ENCODE peak calls at places on chromosome 4, in nine cellular contexts. One of them, this sample, is unnamed.

GRCh38 chr4:134636332-134637055 is 434.9 kb upstream of the PABPC4L start:
- DNase-seq in H54: no peak
- DNase-seq in esophagus squamous epithelium: no peak
- DNase-seq in heart left ventricle: no peak
- DNase-seq in transverse colon: no peak
- DNase-seq in lower leg skin: no peak
- DNase-seq in breast epithelium: no peak
- DNase-seq in ovary: no peak
- DNase-seq in A549: no peak
- DNase-seq in this sample: no peak

GRCh38 chr4:37132351-37132989 is 112.1 kb upstream of the NWD2 start:
- DNase-seq in ovary: no peak
- DNase-seq in lower leg skin: no peak
- DNase-seq in esophagus squamous epithelium: no peak
- DNase-seq in heart left ventricle: no peak
- DNase-seq in transverse colon: no peak
- DNase-seq in breast epithelium: no peak
- DNase-seq in H54: no peak
- DNase-seq in A549: no peak
- DNase-seq in this sample: no peak

GRCh38 chr4:100421356-100421978 is 96.4 kb downstream of the EMCN start:
- DNase-seq in A549: peak
- DNase-seq in breast epithelium: no peak
- DNase-seq in esophagus squamous epithelium: no peak
- DNase-seq in transverse colon: no peak
- DNase-seq in ovary: no peak
- DNase-seq in H54: no peak
- DNase-seq in heart left ventricle: no peak
- DNase-seq in lower leg skin: no peak
- DNase-seq in this sample: no peak

GRCh38 chr4:15794905-15795304 is 16.8 kb downstream of the CD38 start:
- DNase-seq in breast epithelium: no peak
- DNase-seq in esophagus squamous epithelium: no peak
- DNase-seq in ovary: no peak
- DNase-seq in heart left ventricle: no peak
- DNase-seq in lower leg skin: no peak
- DNase-seq in transverse colon: no peak
- DNase-seq in A549: no peak
- DNase-seq in H54: no peak
- DNase-seq in this sample: no peak

GRCh38 chr4:99821918-99822503 is 5.4 kb downstream of the DAPP1 start:
- DNase-seq in breast epithelium: no peak
- DNase-seq in lower leg skin: no peak
- DNase-seq in esophagus squamous epithelium: no peak
- DNase-seq in H54: no peak
- DNase-seq in ovary: no peak
- DNase-seq in transverse colon: no peak
- DNase-seq in A549: no peak
- DNase-seq in heart left ventricle: no peak
- DNase-seq in this sample: no peak

GRCh38 chr4:3215256-3215655 is 33.7 kb upstream of the MSANTD1 start:
- DNase-seq in transverse colon: no peak
- DNase-seq in A549: no peak
- DNase-seq in ovary: no peak
- DNase-seq in H54: no peak
- DNase-seq in lower leg skin: peak
- DNase-seq in heart left ventricle: no peak
- DNase-seq in breast epithelium: peak
- DNase-seq in esophagus squamous epithelium: no peak
- DNase-seq in this sample: no peak

GRCh38 chr4:25792200-25792791 is 70.5 kb downstream of the SEL1L3 start:
- DNase-seq in breast epithelium: no peak
- DNase-seq in H54: peak
- DNase-seq in esophagus squamous epithelium: no peak
- DNase-seq in transverse colon: peak
- DNase-seq in ovary: no peak
- DNase-seq in A549: peak
- DNase-seq in heart left ventricle: no peak
- DNase-seq in lower leg skin: peak
- DNase-seq in this sample: peak

GRCh38 chr4:113026556-113026955 is 22.9 kb upstream of the ANK2 start:
- DNase-seq in H54: peak
- DNase-seq in esophagus squamous epithelium: no peak
- DNase-seq in A549: no peak
- DNase-seq in heart left ventricle: no peak
- DNase-seq in transverse colon: no peak
- DNase-seq in lower leg skin: no peak
- DNase-seq in breast epithelium: no peak
- DNase-seq in ovary: no peak
- DNase-seq in this sample: no peak

GRCh38 chr4:124903995-124904722 is 191.6 kb upstream of the ANKRD50 start:
- DNase-seq in ovary: no peak
- DNase-seq in H54: peak
- DNase-seq in breast epithelium: no peak
- DNase-seq in lower leg skin: no peak
- DNase-seq in A549: no peak
- DNase-seq in transverse colon: no peak
- DNase-seq in heart left ventricle: peak
- DNase-seq in esophagus squamous epithelium: no peak
- DNase-seq in this sample: no peak

GRCh38 chr4:186557486-186557885 is 2.1 kb upstream of the MTNR1A start:
- DNase-seq in H54: peak
- DNase-seq in lower leg skin: no peak
- DNase-seq in ovary: no peak
- DNase-seq in A549: no peak
- DNase-seq in heart left ventricle: no peak
- DNase-seq in esophagus squamous epithelium: no peak
- DNase-seq in breast epithelium: no peak
- DNase-seq in transverse colon: no peak
- DNase-seq in this sample: no peak

GRCh38 chr4:73376251-73376650 is 27.8 kb upstream of the ALB start:
- DNase-seq in breast epithelium: no peak
- DNase-seq in lower leg skin: no peak
- DNase-seq in A549: no peak
- DNase-seq in heart left ventricle: no peak
- DNase-seq in esophagus squamous epithelium: no peak
- DNase-seq in ovary: no peak
- DNase-seq in transverse colon: no peak
- DNase-seq in H54: no peak
- DNase-seq in this sample: no peak

GRCh38 chr4:73376962-73377361 is 27.1 kb upstream of the ALB start:
- DNase-seq in heart left ventricle: no peak
- DNase-seq in transverse colon: no peak
- DNase-seq in A549: no peak
- DNase-seq in ovary: no peak
- DNase-seq in lower leg skin: no peak
- DNase-seq in breast epithelium: no peak
- DNase-seq in esophagus squamous epithelium: no peak
- DNase-seq in H54: no peak
- DNase-seq in this sample: no peak

GRCh38 chr4:73378887-73379286 is 25.2 kb upstream of the ALB start:
- DNase-seq in lower leg skin: no peak
- DNase-seq in transverse colon: no peak
- DNase-seq in ovary: no peak
- DNase-seq in A549: no peak
- DNase-seq in H54: no peak
- DNase-seq in breast epithelium: no peak
- DNase-seq in heart left ventricle: no peak
- DNase-seq in esophagus squamous epithelium: no peak
- DNase-seq in this sample: no peak

GRCh38 chr4:73379946-73380345 is 24.1 kb upstream of the ALB start:
- DNase-seq in heart left ventricle: no peak
- DNase-seq in lower leg skin: no peak
- DNase-seq in transverse colon: no peak
- DNase-seq in breast epithelium: no peak
- DNase-seq in esophagus squamous epithelium: no peak
- DNase-seq in H54: no peak
- DNase-seq in A549: no peak
- DNase-seq in ovary: no peak
- DNase-seq in this sample: no peak

GRCh38 chr4:73375328-73375741 is 28.8 kb upstream of the ALB start:
- DNase-seq in transverse colon: no peak
- DNase-seq in lower leg skin: no peak
- DNase-seq in H54: no peak
- DNase-seq in A549: no peak
- DNase-seq in ovary: no peak
- DNase-seq in esophagus squamous epithelium: no peak
- DNase-seq in heart left ventricle: no peak
- DNase-seq in breast epithelium: no peak
- DNase-seq in this sample: no peak
- TF ChIP-seq POLR2A in transverse colon: no peak
- TF ChIP-seq POLR2A in lower leg skin: no peak
- TF ChIP-seq POLR2A in H54: no peak
- TF ChIP-seq POLR2A in A549: no peak
- TF ChIP-seq POLR2A in ovary: no peak
- TF ChIP-seq POLR2A in esophagus squamous epithelium: no peak
- TF ChIP-seq POLR2A in heart left ventricle: no peak
- TF ChIP-seq POLR2A in breast epithelium: no peak
- TF ChIP-seq POLR2A in this sample: no peak

DNA sequence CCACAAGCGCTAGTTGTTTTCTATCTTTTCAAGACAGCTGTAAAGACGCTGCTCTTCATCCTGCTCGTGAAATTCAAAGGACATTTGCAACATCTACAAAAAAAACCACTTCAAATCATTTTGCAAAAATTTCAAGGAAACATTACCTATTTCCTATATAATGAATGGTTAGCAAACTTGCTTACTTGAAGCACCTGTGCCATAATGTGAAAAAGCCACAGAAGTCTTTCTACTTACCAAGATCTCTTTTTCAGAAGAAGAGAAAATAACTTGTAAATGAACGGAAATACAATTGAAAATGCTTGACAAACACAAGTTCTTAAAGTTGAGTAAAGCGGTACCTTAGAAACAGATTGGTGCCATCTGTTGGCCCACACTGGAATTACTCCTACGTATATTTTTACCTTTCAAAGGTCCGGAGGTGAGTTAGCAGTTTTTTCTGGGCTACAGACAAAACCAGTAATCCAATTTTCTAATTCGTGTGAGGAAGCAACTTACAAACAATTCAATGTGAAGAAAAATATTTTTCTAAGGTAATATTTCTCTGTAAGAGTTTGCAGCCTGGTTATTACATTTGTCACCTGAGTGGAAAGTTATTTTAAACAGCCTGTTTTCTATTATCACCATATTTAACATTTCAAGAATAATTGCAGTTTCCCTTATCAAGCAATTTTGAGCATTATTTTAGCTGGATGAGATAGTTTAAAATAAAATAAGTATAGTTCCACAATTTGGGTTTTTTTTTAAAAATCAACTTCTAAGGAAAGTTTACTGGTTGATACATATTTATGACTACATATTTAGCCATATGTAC is at the start of gene TLR6:
- DNase-seq in heart left ventricle: peak
- DNase-seq in ovary: peak
- DNase-seq in H54: no peak
- DNase-seq in breast epithelium: peak
- DNase-seq in A549: no peak
- DNase-seq in transverse colon: peak
- DNase-seq in lower leg skin: no peak
- DNase-seq in esophagus squamous epithelium: no peak
- DNase-seq in this sample: peak
- TF ChIP-seq POLR2A in heart left ventricle: no peak
- TF ChIP-seq POLR2A in ovary: no peak
- TF ChIP-seq POLR2A in H54: no peak
- TF ChIP-seq POLR2A in breast epithelium: no peak
- TF ChIP-seq POLR2A in A549: no peak
- TF ChIP-seq POLR2A in transverse colon: no peak
- TF ChIP-seq POLR2A in lower leg skin: no peak
- TF ChIP-seq POLR2A in esophagus squamous epithelium: no peak
- TF ChIP-seq POLR2A in this sample: peak

GRCh38 chr4:10183462-10183861 is 66.9 kb upstream of the WDR1 start:
- DNase-seq in esophagus squamous epithelium: no peak
- DNase-seq in H54: no peak
- DNase-seq in breast epithelium: no peak
- DNase-seq in A549: no peak
- DNase-seq in transverse colon: no peak
- DNase-seq in lower leg skin: no peak
- DNase-seq in heart left ventricle: no peak
- DNase-seq in ovary: no peak
- DNase-seq in this sample: no peak

GRCh38 chr4:10184051-10184450 is 67.5 kb upstream of the WDR1 start:
- DNase-seq in ovary: no peak
- DNase-seq in breast epithelium: no peak
- DNase-seq in H54: no peak
- DNase-seq in transverse colon: no peak
- DNase-seq in esophagus squamous epithelium: no peak
- DNase-seq in lower leg skin: no peak
- DNase-seq in A549: no peak
- DNase-seq in heart left ventricle: no peak
- DNase-seq in this sample: no peak

GRCh38 chr4:10184501-10184938 is 67.9 kb upstream of the WDR1 start:
- DNase-seq in ovary: no peak
- DNase-seq in transverse colon: no peak
- DNase-seq in H54: no peak
- DNase-seq in A549: no peak
- DNase-seq in heart left ventricle: no peak
- DNase-seq in lower leg skin: no peak
- DNase-seq in esophagus squamous epithelium: no peak
- DNase-seq in breast epithelium: no peak
- DNase-seq in this sample: no peak

GRCh38 chr4:10186228-10187214 is 69.9 kb upstream of the WDR1 start:
- DNase-seq in H54: no peak
- DNase-seq in breast epithelium: no peak
- DNase-seq in lower leg skin: no peak
- DNase-seq in A549: no peak
- DNase-seq in heart left ventricle: no peak
- DNase-seq in transverse colon: no peak
- DNase-seq in ovary: no peak
- DNase-seq in esophagus squamous epithelium: no peak
- DNase-seq in this sample: peak

GRCh38 chr4:10185518-10186227 is 69.1 kb upstream of the WDR1 start:
- DNase-seq in lower leg skin: no peak
- DNase-seq in ovary: no peak
- DNase-seq in esophagus squamous epithelium: no peak
- DNase-seq in breast epithelium: no peak
- DNase-seq in A549: no peak
- DNase-seq in transverse colon: no peak
- DNase-seq in H54: no peak
- DNase-seq in heart left ventricle: peak
- DNase-seq in this sample: peak
- TF ChIP-seq POLR2A in lower leg skin: no peak
- TF ChIP-seq POLR2A in ovary: no peak
- TF ChIP-seq POLR2A in esophagus squamous epithelium: no peak
- TF ChIP-seq POLR2A in breast epithelium: no peak
- TF ChIP-seq POLR2A in A549: no peak
- TF ChIP-seq POLR2A in transverse colon: no peak
- TF ChIP-seq POLR2A in H54: no peak
- TF ChIP-seq POLR2A in heart left ventricle: no peak
- TF ChIP-seq POLR2A in this sample: peak

GRCh38 chr4:140150886-140151699 is 2.9 kb downstream of the MAML3 start:
- DNase-seq in transverse colon: peak
- DNase-seq in esophagus squamous epithelium: no peak
- DNase-seq in ovary: peak
- DNase-seq in A549: peak
- DNase-seq in H54: peak
- DNase-seq in lower leg skin: peak
- DNase-seq in heart left ventricle: peak
- DNase-seq in breast epithelium: peak
- DNase-seq in this sample: peak
- TF ChIP-seq POLR2A in transverse colon: peak
- TF ChIP-seq POLR2A in esophagus squamous epithelium: no peak
- TF ChIP-seq POLR2A in ovary: peak
- TF ChIP-seq POLR2A in A549: peak
- TF ChIP-seq POLR2A in H54: peak
- TF ChIP-seq POLR2A in lower leg skin: no peak
- TF ChIP-seq POLR2A in heart left ventricle: peak
- TF ChIP-seq POLR2A in breast epithelium: no peak
- TF ChIP-seq POLR2A in this sample: peak

This sample was measured in erythroblast.